ENCODE peak calls at places on chromosomes 5 and 9, in five cellular contexts. L is mucosa of descending colon, F is hepatocyte, V is retinal pigment epithelial cell, E is heart right ventricle. C is an unnamed sample.

GRCh38 chr9:87620727-87621322 is 105.1 kb upstream of the CTSL start:
- DNase-seq in V (no peak), L (no peak), F (no peak), E (no peak), C (no peak)

GRCh38 chr9:121498487-121499176 is 1.0 kb downstream of the GGTA1 start:
- DNase-seq in L (peak), F (peak), E (peak), V (no peak), C (no peak)

GRCh38 chr9:34568783-34569182 is 20.7 kb downstream of the CNTFR start:
- DNase-seq in V (no peak), F (no peak), E (peak), L (no peak), C (no peak)

GRCh38 chr9:137694962-137695875 is 76.4 kb downstream of the EHMT1 start:
- DNase-seq in L (peak), V (no peak), E (peak), F (peak), C (no peak)

GRCh38 chr9:125774106-125774505 is 26.9 kb downstream of the PBX3 start:
- DNase-seq in F (no peak), L (no peak), V (no peak), E (no peak), C (no peak)

GRCh38 chr5:136066705-136067271 is 38.0 kb downstream of the TGFBI start:
- DNase-seq in V (no peak), E (peak), F (no peak), L (peak), C (no peak)

GRCh38 chr5:103487822-103488493 is 74.6 kb downstream of the NUDT12 start:
- DNase-seq in F (no peak), E (no peak), L (no peak), V (no peak), C (no peak)

GRCh38 chr9:86918556-86918955 is 28.8 kb downstream of the GAS1 start:
- DNase-seq in V (no peak), E (no peak), L (no peak), F (no peak), C (no peak)

GRCh38 chr5:43802119-43802518 is 199.1 kb downstream of the NNT start:
- DNase-seq in L (no peak), E (no peak), V (no peak), F (no peak), C (no peak)

GRCh38 chr5:87137280-87137679 is 130.4 kb upstream of the RASA1 start:
- DNase-seq in F (no peak), L (no peak), V (no peak), E (peak), C (no peak)

GRCh38 chr9:100427366-100428263 is 672 bp downstream of the MSANTD3 start:
- DNase-seq in V (no peak), L (peak), E (peak), F (peak), C (no peak)

GRCh38 chr9:89356782-89357181 is 38.5 kb downstream of the SECISBP2 start:
- DNase-seq in F (no peak), E (no peak), V (no peak), L (no peak), C (no peak)

GRCh38 chr5:43038523-43038989 is 1.6 kb downstream of the ANXA2R start:
- DNase-seq in V (no peak), E (no peak), L (no peak), F (no peak), C (no peak)

GRCh38 chr9:121944741-121945191 is 148.3 kb downstream of the TTLL11 start:
- DNase-seq in L (no peak), E (no peak), F (no peak), V (no peak), C (no peak)

GRCh38 chr5:74412064-74412463 is 228.5 kb downstream of the ENC1 start:
- DNase-seq in E (no peak), L (no peak), V (no peak), F (no peak), C (no peak)

GRCh38 chr5:172439785-172440480 is 14.4 kb downstream of the SH3PXD2B start:
- DNase-seq in L (no peak), E (no peak), V (no peak), F (no peak), C (no peak)

GRCh38 chr5:31036407-31036806 is 157.1 kb upstream of the CDH6 start:
- DNase-seq in V (peak), E (no peak), F (no peak), L (no peak), C (no peak)

GRCh38 chr5:69418559-69418958 is 3.6 kb downstream of the MARVELD2 start:
- DNase-seq in V (no peak), L (no peak), F (no peak), E (no peak), C (no peak)

GRCh38 chr5:41009228-41009627 is 61.9 kb downstream of the MROH2B start:
- DNase-seq in F (no peak), L (no peak), V (no peak), E (no peak), C (no peak)

GRCh38 chr5:137286025-137286610 is 213.0 kb downstream of the SPOCK1 start:
- DNase-seq in F (no peak), L (no peak), V (no peak), E (no peak), C (no peak)

GRCh38 chr9:130346431-130346830 is 80.9 kb downstream of the HMCN2 start:
- DNase-seq in V (no peak), F (no peak), E (no peak), L (no peak), C (no peak)

GRCh38 chr9:117160254-117160653 is 254.6 kb downstream of the ASTN2 start:
- DNase-seq in V (no peak), E (no peak), L (no peak), F (no peak), C (no peak)

GRCh38 chr5:55577353-55578060 is 42.7 kb upstream of the PLPP1 start:
- DNase-seq in F (no peak), V (no peak), L (no peak), E (peak), C (no peak)

GRCh38 chr9:132078369-132079356 is 1.0 kb downstream of the MED27 start:
- DNase-seq in V (no peak), E (no peak), F (peak), L (peak), C (no peak)

GRCh38 chr5:122110990-122111389 is 18.4 kb upstream of the ZNF474 start:
- DNase-seq in E (no peak), F (no peak), L (no peak), V (no peak), C (no peak)

GRCh38 chr5:41151562-41151961 is 61.8 kb downstream of the C6 start:
- DNase-seq in E (no peak), V (no peak), L (no peak), F (no peak), C (no peak)

GRCh38 chr5:168339151-168340140 is 48.0 kb downstream of the WWC1 start:
- DNase-seq in L (no peak), F (no peak), V (no peak), E (no peak), C (no peak)

GRCh38 chr5:149093625-149094024 is 30.8 kb upstream of the SH3TC2 start:
- DNase-seq in F (no peak), L (no peak), V (no peak), E (no peak), C (no peak)

GRCh38 chr9:134065720-134066419 is 2.0 kb downstream of the BRD3 start:
- DNase-seq in V (no peak), F (peak), L (peak), E (no peak), C (no peak)

GRCh38 chr5:132714456-132715307 is 22.7 kb downstream of the KIF3A start:
- DNase-seq in V (no peak), L (no peak), F (no peak), E (no peak), C (no peak)

GRCh38 chr9:3498691-3499090 is 27.1 kb downstream of the RFX3 start:
- DNase-seq in L (no peak), E (no peak), F (no peak), V (no peak), C (no peak)

GRCh38 chr9:103377667-103378066 is 382.5 kb downstream of the CYLC2 start:
- DNase-seq in F (no peak), V (no peak), E (no peak), L (no peak), C (no peak)

GRCh38 chr5:107779472-107779871 is 108.7 kb upstream of the EFNA5 start:
- DNase-seq in E (no peak), L (no peak), F (no peak), V (no peak), C (no peak)

GRCh38 chr5:99948850-99949249 is 586.3 kb upstream of the FAM174A start:
- DNase-seq in E (no peak), L (no peak), V (no peak), F (no peak), C (no peak)

GRCh38 chr5:29960323-29960722 is 1233.2 kb upstream of the CDH6 start:
- DNase-seq in V (no peak), F (no peak), E (no peak), L (no peak), C (no peak)

GRCh38 chr9:122897969-122898368 is 7.2 kb downstream of the RC3H2 start:
- DNase-seq in L (no peak), V (no peak), E (no peak), F (no peak), C (no peak)

GRCh38 chr5:160333726-160334125 is 21.4 kb upstream of the CCNJL start:
- DNase-seq in V (no peak), F (no peak), E (no peak), L (no peak), C (no peak)

GRCh38 chr9:19203058-19203457 is 27.4 kb upstream of the DENND4C start:
- DNase-seq in E (no peak), L (no peak), V (no peak), F (no peak), C (no peak)

GRCh38 chr9:33106827-33107621 is 30.6 kb upstream of the SMU1 start:
- DNase-seq in L (no peak), E (peak), F (peak), V (peak), C (peak)

GRCh38 chr5:95858661-95859326 is 36.3 kb upstream of the GLRX start:
- DNase-seq in V (peak), L (peak), F (peak), E (peak), C (peak)

GRCh38 chr5:95858023-95858461 is 35.5 kb upstream of the GLRX start:
- DNase-seq in L (no peak), F (peak), V (no peak), E (no peak), C (peak)

GRCh38 chr5:95857185-95857945 is 34.8 kb upstream of the GLRX start:
- DNase-seq in L (no peak), V (no peak), F (peak), E (peak), C (peak)

GRCh38 chr5:95861221-95861857 is 38.8 kb upstream of the GLRX start:
- DNase-seq in F (peak), E (peak), V (peak), L (peak), C (peak)

DNA sequence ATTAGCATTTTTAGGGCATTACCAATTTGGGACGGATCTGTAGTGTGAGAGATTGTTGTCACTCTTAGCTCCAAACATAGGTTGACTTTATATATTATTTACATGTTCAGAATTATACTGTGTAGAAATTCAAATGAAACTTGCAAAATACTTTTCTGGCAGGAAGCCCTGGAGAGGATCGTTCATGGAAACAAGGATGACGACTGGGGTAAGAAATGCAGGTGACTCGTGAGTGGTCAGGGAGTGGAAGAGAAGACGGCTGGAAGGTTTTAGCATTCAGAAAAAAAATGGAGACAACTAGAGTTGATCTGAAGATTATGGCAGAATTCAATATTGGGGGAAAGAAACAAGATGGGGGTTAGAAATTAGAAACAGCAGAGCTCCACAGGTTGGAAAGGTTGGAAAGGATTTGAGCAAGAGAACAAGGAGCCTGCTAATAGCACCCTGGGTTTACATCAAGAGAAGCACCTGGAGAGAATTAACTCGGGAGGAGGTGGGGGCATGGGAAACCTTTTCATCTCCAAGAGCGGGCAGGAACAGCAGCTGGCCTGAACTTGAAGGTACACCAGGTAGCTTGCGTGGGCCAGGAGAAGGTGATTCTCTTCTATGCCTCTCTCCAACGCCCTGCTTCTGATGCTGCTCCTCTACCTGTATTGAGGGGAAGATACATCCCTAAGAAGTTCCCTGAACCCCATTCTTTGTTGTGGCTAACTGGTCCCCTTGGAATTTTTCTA is 37.0 kb upstream of the GLRX start:
- DNase-seq in V (peak), F (peak), E (no peak), L (no peak), C (no peak)
- H3K4me3 ChIP-seq in V (peak), F (no peak), E (peak), L (no peak), C (peak)

GRCh38 chr5:32709789-32710334 is 1.3 kb upstream of the NPR3 start:
- DNase-seq in E (peak), L (peak), F (peak), V (peak), C (no peak)
- TF ChIP-seq CTCF in E (peak), L (peak), F (peak), V (peak), C (peak)

DNA sequence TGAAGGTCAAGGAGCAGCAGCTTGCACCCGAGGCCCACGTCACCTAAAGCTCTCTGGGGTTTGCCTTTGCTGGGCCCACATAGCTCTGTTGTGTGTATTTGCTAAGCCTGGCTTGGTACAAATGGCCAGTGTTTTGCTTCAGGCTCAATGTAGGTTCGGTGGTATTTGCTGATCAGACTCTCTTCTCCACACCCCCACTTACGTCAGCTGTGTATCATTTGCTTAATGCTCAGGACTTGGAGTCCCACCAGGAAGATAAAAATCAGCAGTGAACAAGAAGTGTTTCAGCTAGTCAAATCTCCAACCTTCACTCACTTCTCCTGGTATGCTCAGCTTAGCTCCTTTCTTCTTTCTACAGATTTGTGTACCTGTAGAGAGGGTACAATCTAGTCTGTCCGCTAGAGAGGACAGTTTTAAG is 4.8 kb upstream of the RFESD start:
- DNase-seq in L (no peak), E (no peak), V (no peak), F (peak), C (no peak)
- H3K4me3 ChIP-seq in L (no peak), E (no peak), V (no peak), F (no peak), C (no peak)

DNA sequence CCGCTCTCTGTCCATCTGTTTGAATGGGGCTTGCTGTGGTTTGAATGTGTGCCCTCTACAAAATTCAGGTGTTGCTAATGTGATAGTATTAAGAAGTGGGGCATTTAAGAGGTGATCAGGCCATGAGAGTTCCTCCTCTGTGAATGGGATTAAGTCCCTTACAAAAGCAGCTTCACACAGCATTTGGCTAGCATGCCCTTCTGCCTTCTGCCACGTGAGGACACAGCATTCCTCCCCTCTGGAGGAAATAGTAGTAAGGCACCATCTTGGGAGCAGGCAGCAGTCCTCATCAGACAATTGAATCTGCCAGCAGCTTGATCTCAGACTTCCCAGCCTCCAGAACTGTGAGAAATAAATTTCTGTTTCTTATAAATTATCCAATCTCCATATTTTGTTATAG is 540.2 kb downstream of the CSNK1G3 start:
- DNase-seq in F (no peak), V (no peak), L (no peak), E (no peak), C (no peak)
- TF ChIP-seq CTCF in F (no peak), V (no peak), L (no peak), E (no peak), C (no peak)

GRCh38 chr9:74092491-74092834 is 404.7 kb upstream of the RORB start:
- DNase-seq in V (no peak), F (no peak), L (no peak), E (no peak), C (no peak)
- H3K4me3 ChIP-seq in V (no peak), F (no peak), L (no peak), E (no peak), C (no peak)

GRCh38 chr5:110435207-110435606 is 291.3 kb downstream of the TMEM232 start:
- DNase-seq in V (no peak), L (no peak), F (no peak), E (no peak), C (no peak)

GRCh38 chr5:110439280-110439679 is 287.2 kb downstream of the TMEM232 start:
- DNase-seq in L (no peak), V (no peak), F (no peak), E (no peak), C (no peak)

GRCh38 chr5:110440058-110440457 is 286.4 kb downstream of the TMEM232 start:
- DNase-seq in V (no peak), E (no peak), F (no peak), L (no peak), C (no peak)

GRCh38 chr5:110442856-110443255 is 283.6 kb downstream of the TMEM232 start:
- DNase-seq in F (no peak), L (no peak), E (no peak), V (no peak), C (no peak)

GRCh38 chr5:110441035-110441434 is 285.4 kb downstream of the TMEM232 start:
- DNase-seq in E (no peak), V (peak), F (peak), L (no peak), C (peak)
- TF ChIP-seq CTCF in E (no peak), V (peak), F (peak), L (no peak), C (peak)

GRCh38 chr5:102296229-102296817 is at the start of gene SLCO4C1:
- DNase-seq in V (peak), L (peak), F (peak), E (peak), C (peak)
- H3K4me3 ChIP-seq in V (peak), L (peak), F (peak), E (peak), C (peak)

GRCh38 chr5:1212271-1212670 is 10.9 kb downstream of the SLC6A19 start:
- DNase-seq in E (peak), V (no peak), L (no peak), F (no peak), C (no peak)
- TF ChIP-seq CTCF in E (no peak), V (no peak), L (no peak), F (no peak), C (no peak)

DNA sequence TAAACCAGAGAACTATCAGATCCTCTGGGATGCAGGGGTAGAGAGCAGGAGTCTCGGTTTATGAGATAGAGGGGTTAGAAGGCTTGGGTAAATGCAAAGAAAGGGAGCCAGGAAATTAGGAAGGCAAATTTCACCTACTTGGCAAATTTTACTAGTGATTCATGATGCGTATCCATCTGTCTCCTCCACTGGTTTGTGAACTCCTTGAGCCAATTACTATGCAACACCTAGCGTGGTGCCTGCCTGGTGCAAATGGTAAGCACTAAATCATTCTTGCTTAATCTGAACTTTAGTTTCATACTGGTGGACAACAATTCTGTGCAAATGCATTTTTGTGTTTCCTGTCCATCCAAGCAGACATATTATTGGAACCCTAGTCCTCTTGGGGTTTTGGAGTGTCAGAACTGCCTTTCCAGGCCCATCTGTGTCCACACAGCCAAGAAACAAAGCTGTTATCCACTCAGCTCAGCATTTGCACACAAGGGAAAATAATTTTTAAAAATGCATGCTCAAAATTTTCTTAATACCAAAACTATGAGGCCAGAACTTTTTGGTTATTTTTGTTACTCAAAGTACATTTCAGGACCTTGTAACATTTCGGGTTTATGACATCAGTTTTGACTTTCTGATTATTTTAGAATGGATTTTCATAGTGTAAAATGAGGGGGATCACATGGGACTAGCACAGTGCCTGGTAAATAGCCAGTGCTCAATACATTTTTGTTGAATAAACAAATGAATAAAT is 5.2 kb downstream of the HAPLN1 start:
- DNase-seq in L (no peak), F (no peak), V (no peak), E (no peak), C (peak)
- H3K4me3 ChIP-seq in L (no peak), F (no peak), V (no peak), E (no peak), C (no peak)

C was measured in epithelial cell of proximal tubule.